ENCODE peak calls at places on chromosome 14, in four cellular contexts. One of them, this sample, is unnamed.

GRCh38 chr14:36619131-36619530 is 36.7 kb upstream of the NKX2-8 start:
- DNase-seq in GM12878: no peak
- DNase-seq in K562: no peak
- DNase-seq in HepG2: no peak
- DNase-seq in this sample: no peak

GRCh38 chr14:20730921-20731320 is 14.8 kb upstream of the EDDM3A start:
- DNase-seq in HepG2: no peak
- DNase-seq in GM12878: no peak
- DNase-seq in K562: no peak
- DNase-seq in this sample: no peak

GRCh38 chr14:72736791-72737559 is 156.9 kb downstream of the DPF3 start:
- DNase-seq in GM12878: no peak
- DNase-seq in HepG2: no peak
- DNase-seq in K562: no peak
- DNase-seq in this sample: no peak

GRCh38 chr14:69610020-69610858 is 1.2 kb upstream of the SUSD6 start:
- DNase-seq in GM12878: no peak
- DNase-seq in K562: no peak
- DNase-seq in HepG2: no peak
- DNase-seq in this sample: no peak

GRCh38 chr14:52351561-52352491 is 37.7 kb downstream of the PTGER2 start:
- DNase-seq in HepG2: no peak
- DNase-seq in K562: no peak
- DNase-seq in GM12878: peak
- DNase-seq in this sample: no peak

GRCh38 chr14:52840916-52841315 is 49.5 kb upstream of the GNPNAT1 start:
- DNase-seq in HepG2: no peak
- DNase-seq in K562: no peak
- DNase-seq in GM12878: no peak
- DNase-seq in this sample: no peak

GRCh38 chr14:21965042-21965441 is 291.4 kb upstream of the OR4E1 start:
- DNase-seq in GM12878: no peak
- DNase-seq in HepG2: no peak
- DNase-seq in K562: no peak
- DNase-seq in this sample: no peak

GRCh38 chr14:45785240-45785639 is 532.2 kb upstream of the MIS18BP1 start:
- DNase-seq in K562: no peak
- DNase-seq in GM12878: no peak
- DNase-seq in HepG2: no peak
- DNase-seq in this sample: no peak

GRCh38 chr14:52052991-52053390 is 15.9 kb downstream of the NID2 start:
- DNase-seq in K562: no peak
- DNase-seq in HepG2: no peak
- DNase-seq in GM12878: no peak
- DNase-seq in this sample: no peak

GRCh38 chr14:35163384-35163783 is 41.0 kb downstream of the PRORP start:
- DNase-seq in HepG2: no peak
- DNase-seq in GM12878: no peak
- DNase-seq in K562: no peak
- DNase-seq in this sample: no peak

GRCh38 chr14:77110286-77110685 is 12.2 kb downstream of the CIPC start:
- DNase-seq in HepG2: no peak
- DNase-seq in K562: no peak
- DNase-seq in GM12878: no peak
- DNase-seq in this sample: no peak

GRCh38 chr14:98168196-98168985 is 1103.6 kb downstream of the BCL11B start:
- DNase-seq in HepG2: no peak
- DNase-seq in GM12878: no peak
- DNase-seq in K562: no peak
- DNase-seq in this sample: no peak

GRCh38 chr14:105481886-105482454 is 4.7 kb upstream of the CRIP1 start:
- DNase-seq in GM12878: peak
- DNase-seq in K562: peak
- DNase-seq in HepG2: peak
- DNase-seq in this sample: peak

GRCh38 chr14:21405097-21405496 is 21.3 kb upstream of the SUPT16H start:
- DNase-seq in HepG2: no peak
- DNase-seq in GM12878: no peak
- DNase-seq in K562: no peak
- DNase-seq in this sample: no peak

GRCh38 chr14:55077691-55078151 is 26.3 kb downstream of the MAPK1IP1L start:
- DNase-seq in HepG2: peak
- DNase-seq in GM12878: no peak
- DNase-seq in K562: no peak
- DNase-seq in this sample: no peak

GRCh38 chr14:75804570-75805275 is 143.7 kb downstream of the TTLL5 start:
- DNase-seq in HepG2: no peak
- DNase-seq in K562: no peak
- DNase-seq in GM12878: no peak
- DNase-seq in this sample: no peak

GRCh38 chr14:70782361-70782760 is 27.0 kb downstream of the MAP3K9 start:
- DNase-seq in HepG2: no peak
- DNase-seq in K562: no peak
- DNase-seq in GM12878: no peak
- DNase-seq in this sample: no peak

GRCh38 chr14:87994974-87995373 is 2.0 kb upstream of the GALC start:
- DNase-seq in K562: no peak
- DNase-seq in GM12878: peak
- DNase-seq in HepG2: peak
- DNase-seq in this sample: no peak

GRCh38 chr14:103551338-103551762 is 11.1 kb downstream of the BAG5 start:
- DNase-seq in GM12878: no peak
- DNase-seq in K562: no peak
- DNase-seq in HepG2: no peak
- DNase-seq in this sample: no peak
- TF ChIP-seq BHLHE40 in GM12878: no peak
- TF ChIP-seq BHLHE40 in K562: no peak
- TF ChIP-seq BHLHE40 in HepG2: no peak
- TF ChIP-seq BHLHE40 in this sample: no peak

GRCh38 chr14:43410631-43411030 is 1096.5 kb downstream of the FSCB start:
- DNase-seq in K562: no peak
- DNase-seq in GM12878: no peak
- DNase-seq in HepG2: no peak
- DNase-seq in this sample: no peak

GRCh38 chr14:43407721-43408120 is 1099.4 kb downstream of the FSCB start:
- DNase-seq in K562: no peak
- DNase-seq in HepG2: no peak
- DNase-seq in GM12878: no peak
- DNase-seq in this sample: no peak

GRCh38 chr14:43411841-43412240 is 1095.2 kb downstream of the FSCB start:
- DNase-seq in K562: no peak
- DNase-seq in HepG2: no peak
- DNase-seq in GM12878: no peak
- DNase-seq in this sample: no peak

GRCh38 chr14:43406936-43407335 is 1100.1 kb downstream of the FSCB start:
- DNase-seq in GM12878: no peak
- DNase-seq in HepG2: no peak
- DNase-seq in K562: no peak
- DNase-seq in this sample: no peak

GRCh38 chr14:43408472-43408871 is 1098.6 kb downstream of the FSCB start:
- DNase-seq in GM12878: no peak
- DNase-seq in HepG2: no peak
- DNase-seq in K562: no peak
- DNase-seq in this sample: no peak
- TF ChIP-seq FOXK2 in GM12878: no peak
- TF ChIP-seq FOXK2 in HepG2: no peak
- TF ChIP-seq FOXK2 in K562: no peak
- TF ChIP-seq FOXK2 in this sample: no peak

GRCh38 chr14:60332869-60333268 is 83.8 kb downstream of the PPM1A start:
- DNase-seq in GM12878: no peak
- DNase-seq in K562: no peak
- DNase-seq in HepG2: no peak
- DNase-seq in this sample: no peak
- TF ChIP-seq BHLHE40 in GM12878: no peak
- TF ChIP-seq BHLHE40 in K562: no peak
- TF ChIP-seq BHLHE40 in HepG2: no peak
- TF ChIP-seq BHLHE40 in this sample: no peak

GRCh38 chr14:101248056-101248725 is 313.1 kb upstream of the DIO3 start:
- DNase-seq in K562: no peak
- DNase-seq in HepG2: no peak
- DNase-seq in GM12878: no peak
- DNase-seq in this sample: no peak
- TF ChIP-seq FOXK2 in K562: no peak
- TF ChIP-seq FOXK2 in HepG2: no peak
- TF ChIP-seq FOXK2 in GM12878: no peak
- TF ChIP-seq FOXK2 in this sample: no peak

GRCh38 chr14:95545769-95546168 is 10.9 kb downstream of the GLRX5 start:
- DNase-seq in GM12878: no peak
- DNase-seq in HepG2: no peak
- DNase-seq in K562: peak
- DNase-seq in this sample: no peak
- TF ChIP-seq BHLHE40 in GM12878: no peak
- TF ChIP-seq BHLHE40 in HepG2: no peak
- TF ChIP-seq BHLHE40 in K562: no peak
- TF ChIP-seq BHLHE40 in this sample: no peak

GRCh38 chr14:50792058-50792477 is 38.9 kb downstream of the NIN start:
- DNase-seq in GM12878: no peak
- DNase-seq in HepG2: no peak
- DNase-seq in K562: no peak
- DNase-seq in this sample: no peak

GRCh38 chr14:50795909-50796308 is 35.1 kb downstream of the NIN start:
- DNase-seq in HepG2: no peak
- DNase-seq in K562: no peak
- DNase-seq in GM12878: no peak
- DNase-seq in this sample: no peak

GRCh38 chr14:50795127-50795526 is 35.8 kb downstream of the NIN start:
- DNase-seq in HepG2: no peak
- DNase-seq in GM12878: no peak
- DNase-seq in K562: no peak
- DNase-seq in this sample: no peak

GRCh38 chr14:50792634-50793068 is 38.3 kb downstream of the NIN start:
- DNase-seq in HepG2: no peak
- DNase-seq in GM12878: no peak
- DNase-seq in K562: no peak
- DNase-seq in this sample: no peak

GRCh38 chr14:50794063-50794645 is 36.8 kb downstream of the NIN start:
- DNase-seq in K562: no peak
- DNase-seq in HepG2: no peak
- DNase-seq in GM12878: no peak
- DNase-seq in this sample: peak
- TF ChIP-seq FOXK2 in K562: no peak
- TF ChIP-seq FOXK2 in HepG2: no peak
- TF ChIP-seq FOXK2 in GM12878: no peak
- TF ChIP-seq FOXK2 in this sample: no peak

GRCh38 chr14:50797250-50798047 is 33.5 kb downstream of the NIN start:
- DNase-seq in K562: no peak
- DNase-seq in GM12878: no peak
- DNase-seq in HepG2: no peak
- DNase-seq in this sample: no peak
- TF ChIP-seq BHLHE40 in K562: no peak
- TF ChIP-seq BHLHE40 in GM12878: no peak
- TF ChIP-seq BHLHE40 in HepG2: no peak
- TF ChIP-seq BHLHE40 in this sample: no peak

DNA sequence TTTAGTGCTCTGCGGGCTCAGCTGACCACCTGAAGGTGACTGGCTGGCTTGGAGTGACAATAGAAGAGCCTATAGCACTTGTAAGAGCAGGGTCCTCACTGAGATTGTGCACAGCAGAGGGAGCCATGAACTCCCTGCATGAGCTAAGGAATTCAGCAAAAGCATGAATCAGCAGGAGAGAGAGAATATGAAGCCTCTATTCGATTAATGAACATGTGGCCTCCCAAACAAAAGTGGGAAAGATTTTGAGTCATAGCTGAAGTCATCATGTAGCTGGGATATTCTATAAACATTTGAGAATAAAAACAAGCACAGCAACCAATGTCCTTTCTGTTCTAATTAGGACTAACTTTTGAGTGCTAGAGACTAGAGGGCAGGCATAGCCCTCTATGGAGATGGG is 626.6 kb downstream of the DIO2 start:
- DNase-seq in K562: no peak
- DNase-seq in HepG2: no peak
- DNase-seq in GM12878: no peak
- DNase-seq in this sample: no peak
- TF ChIP-seq FOXK2 in K562: no peak
- TF ChIP-seq FOXK2 in HepG2: no peak
- TF ChIP-seq FOXK2 in GM12878: no peak
- TF ChIP-seq FOXK2 in this sample: no peak